ENCODE peak calls at places on chromosomes 11 and 22, in six cellular contexts. K is immature natural killer cell, U is brain microvascular endothelial cell, P is SW480, H is EL, E is A549. S is an unnamed sample.

GRCh38 chr11:15865212-15865987 is 490.9 kb downstream of the SOX6 start:
- DNase-seq in K (no peak), U (no peak), P (no peak), H (no peak), E (no peak), S (no peak)

GRCh38 chr22:22578702-22579424 is 19.8 kb upstream of the PRAME start:
- DNase-seq in K (no peak), U (peak; percentile 70), P (peak; percentile 22), H (peak; percentile 59), E (peak; percentile 4), S (no peak)

GRCh38 chr22:47189056-47189916 is 426.8 kb downstream of the TBC1D22A start:
- DNase-seq in K (no peak), U (no peak), P (peak; percentile 16), H (no peak), E (no peak), S (peak; percentile 50)

GRCh38 chr11:123430736-123431356 is 777 bp downstream of the GRAMD1B start:
- DNase-seq in K (peak; percentile 72), U (peak; percentile 24), P (no peak), H (peak; percentile 79), E (peak; percentile 72), S (peak; percentile 94)

GRCh38 chr11:107203656-107204055 is 185.4 kb upstream of the GUCY1A2 start:
- DNase-seq in K (no peak), U (no peak), P (no peak), H (no peak), E (no peak), S (no peak)

GRCh38 chr11:36399236-36399635 is 103.1 kb downstream of the PRR5L start:
- DNase-seq in K (peak; percentile 64), U (no peak), P (no peak), H (no peak), E (no peak), S (no peak)

GRCh38 chr22:49044776-49045175 is 782.9 kb downstream of the BRD1 start:
- DNase-seq in K (no peak), U (no peak), P (no peak), H (no peak), E (no peak), S (peak; percentile 22)

GRCh38 chr22:47145883-47146282 is 383.4 kb downstream of the TBC1D22A start:
- DNase-seq in K (no peak), U (no peak), P (no peak), H (no peak), E (no peak), S (no peak)

GRCh38 chr11:26551186-26551801 is 20.8 kb downstream of the MUC15 start:
- DNase-seq in K (no peak), U (no peak), P (peak; percentile 4), H (no peak), E (no peak), S (no peak)

S was measured in cardiac septum.